ENCODE peak calls at places on chromosome 1, in four cellular contexts. O, R, V and B are unnamed samples.

GRCh38 chr1:11563560-11564069 is 84.7 kb downstream of the DISP3 start:
- DNase-seq in O (peak; percentile 30), R (no peak), V (no peak), B (no peak)

GRCh38 chr1:245577396-245578157 is 422.8 kb downstream of the KIF26B start:
- DNase-seq in O (no peak), R (no peak), V (no peak), B (no peak)

GRCh38 chr1:93701619-93702018 is 20.0 kb upstream of the BCAR3 start:
- DNase-seq in O (no peak), R (no peak), V (peak; percentile 53), B (no peak)

GRCh38 chr1:205945056-205945455 is 1.8 kb upstream of the SLC26A9 start:
- DNase-seq in O (peak; percentile 28), R (no peak), V (peak; percentile 54), B (no peak)

GRCh38 chr1:147273409-147274307 is 31.2 kb downstream of the CHD1L start:
- DNase-seq in O (peak; percentile 70), R (no peak), V (peak; percentile 56), B (peak; percentile 9)

GRCh38 chr1:26500488-26501175 is 28.4 kb downstream of the HMGN2 start:
- DNase-seq in O (peak; percentile 92), R (peak; percentile 89), V (peak; percentile 52), B (peak; percentile 39)

GRCh38 chr1:208269338-208269666 is 25.1 kb upstream of the PLXNA2 start:
- DNase-seq in O (no peak), R (no peak), V (no peak), B (no peak)

GRCh38 chr1:1425753-1426495 is 4.8 kb upstream of the ANKRD65 start:
- DNase-seq in O (no peak), R (peak; percentile 49), V (no peak), B (no peak)

GRCh38 chr1:247360991-247361721 is 29.5 kb upstream of the ZNF496 start:
- DNase-seq in O (peak; percentile 63), R (no peak), V (no peak), B (no peak)

GRCh38 chr1:25028910-25029599 is 99.0 kb upstream of the RUNX3 start:
- DNase-seq in O (no peak), R (no peak), V (no peak), B (no peak)

GRCh38 chr1:191959856-191960255 is 198.4 kb upstream of the RGS18 start:
- DNase-seq in O (no peak), R (no peak), V (no peak), B (no peak)

GRCh38 chr1:191963781-191964455 is 194.3 kb upstream of the RGS18 start:
- DNase-seq in O (no peak), R (no peak), V (no peak), B (no peak)

DNA sequence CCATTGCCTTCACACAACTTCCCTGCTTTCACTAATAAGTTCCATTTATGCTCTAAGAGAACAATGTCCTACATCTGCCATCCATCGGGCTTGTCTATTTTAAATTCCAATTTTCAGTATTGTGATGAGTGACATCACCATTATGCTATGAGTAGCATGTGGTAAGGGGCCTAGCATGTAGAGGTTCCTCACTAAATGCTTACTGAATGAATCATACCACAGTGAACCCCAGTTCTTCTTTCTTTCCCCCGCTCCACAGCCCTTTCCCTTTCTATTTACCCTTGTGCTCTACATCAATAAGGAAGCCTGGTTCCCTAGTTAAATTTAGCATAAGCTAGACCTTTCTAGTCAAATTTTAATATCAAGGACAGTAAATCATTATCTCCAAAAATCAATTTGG is 195.0 kb upstream of the RGS18 start:
- DNase-seq in O (no peak), R (no peak), V (no peak), B (no peak)
- TF ChIP-seq ETV6 in O (no peak), R (no peak), V (no peak), B (no peak)

GRCh38 chr1:225556694-225557093 is 96.2 kb downstream of the ENAH start:
- DNase-seq in O (no peak), R (no peak), V (no peak), B (no peak)

GRCh38 chr1:225555821-225556220 is 97.1 kb downstream of the ENAH start:
- DNase-seq in O (no peak), R (no peak), V (no peak), B (no peak)

GRCh38 chr1:225561675-225562074 is 91.2 kb downstream of the ENAH start:
- DNase-seq in O (peak; percentile 9), R (no peak), V (no peak), B (no peak)

GRCh38 chr1:225554216-225554812 is 98.6 kb downstream of the ENAH start:
- DNase-seq in O (peak; percentile 33), R (no peak), V (peak; percentile 12), B (no peak)

DNA sequence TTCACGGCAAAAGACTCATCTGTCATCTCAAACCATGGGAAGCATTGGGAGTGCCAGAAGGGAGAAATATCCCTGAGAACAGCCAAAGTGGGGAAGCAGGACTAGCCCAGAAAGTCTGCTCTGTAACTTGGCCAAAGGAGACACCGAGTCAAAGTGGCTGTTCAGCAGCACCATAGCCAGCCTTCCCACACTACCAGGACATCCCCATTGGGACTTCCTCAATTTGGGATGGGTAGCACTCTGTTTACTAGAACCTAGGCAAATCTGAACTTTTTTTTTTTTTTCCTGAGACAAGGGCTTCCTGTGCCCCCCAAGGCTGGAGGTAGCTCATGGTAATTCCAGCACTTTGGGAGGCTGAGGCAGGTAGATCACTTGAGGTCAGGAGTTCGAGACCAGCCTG is 93.0 kb downstream of the ENAH start:
- DNase-seq in O (no peak), R (no peak), V (no peak), B (no peak)
- TF ChIP-seq ETV6 in O (no peak), R (no peak), V (no peak), B (no peak)

DNA sequence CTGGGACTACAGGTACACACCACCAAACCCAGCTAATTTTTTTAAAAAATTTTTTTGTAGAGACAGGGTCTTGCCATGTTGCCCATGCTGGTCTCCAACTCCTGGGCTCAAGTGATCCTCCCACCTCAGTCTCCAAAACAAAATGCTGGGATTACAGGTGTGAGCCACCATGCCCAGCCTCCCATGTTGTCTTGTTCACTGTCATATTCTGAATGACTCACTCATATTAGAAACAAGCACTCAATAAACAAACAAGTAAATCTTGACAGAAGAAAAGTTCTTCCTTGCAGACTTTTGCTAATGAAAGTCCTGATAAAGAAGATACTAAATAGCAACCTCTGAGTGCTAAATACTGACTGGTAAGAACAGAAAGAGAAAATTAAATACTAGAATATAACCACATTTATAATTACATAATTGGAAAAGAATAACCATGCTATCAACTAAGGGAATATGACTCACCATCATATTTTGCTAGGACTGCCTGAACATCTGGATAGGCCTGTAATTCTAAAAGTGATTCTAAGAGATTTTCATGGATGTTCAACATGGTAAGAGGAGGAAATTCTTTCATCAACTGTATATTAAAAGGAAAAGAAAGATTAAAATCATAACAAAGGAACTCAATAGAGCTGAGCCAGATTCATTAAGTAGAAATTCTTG is 37.3 kb downstream of the ST7L start:
- DNase-seq in O (no peak), R (no peak), V (no peak), B (no peak)
- TF ChIP-seq ETV6 in O (no peak), R (no peak), V (no peak), B (no peak)

DNA sequence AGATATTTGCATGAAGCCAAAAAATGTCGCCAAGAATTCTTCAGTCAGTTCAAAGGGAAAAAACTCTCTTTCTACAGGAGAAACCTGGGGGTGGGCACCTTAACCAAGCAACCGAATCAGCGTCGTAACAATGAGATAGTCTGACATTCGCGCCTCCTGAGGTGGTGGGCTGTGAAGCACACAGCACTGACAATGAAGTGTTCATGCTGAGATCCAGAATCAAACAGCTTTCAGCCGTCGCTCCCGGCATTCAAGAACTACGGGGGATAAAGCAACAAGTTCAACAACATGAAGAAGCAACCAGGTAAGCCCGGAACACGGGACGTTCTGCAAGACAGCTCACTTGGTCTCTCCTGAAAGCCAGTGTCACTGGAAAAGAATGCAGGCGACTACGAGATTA is 94.9 kb downstream of the NPHP4 start:
- DNase-seq in O (no peak), R (peak; percentile 33), V (no peak), B (no peak)
- TF ChIP-seq ETV6 in O (no peak), R (no peak), V (no peak), B (no peak)

DNA sequence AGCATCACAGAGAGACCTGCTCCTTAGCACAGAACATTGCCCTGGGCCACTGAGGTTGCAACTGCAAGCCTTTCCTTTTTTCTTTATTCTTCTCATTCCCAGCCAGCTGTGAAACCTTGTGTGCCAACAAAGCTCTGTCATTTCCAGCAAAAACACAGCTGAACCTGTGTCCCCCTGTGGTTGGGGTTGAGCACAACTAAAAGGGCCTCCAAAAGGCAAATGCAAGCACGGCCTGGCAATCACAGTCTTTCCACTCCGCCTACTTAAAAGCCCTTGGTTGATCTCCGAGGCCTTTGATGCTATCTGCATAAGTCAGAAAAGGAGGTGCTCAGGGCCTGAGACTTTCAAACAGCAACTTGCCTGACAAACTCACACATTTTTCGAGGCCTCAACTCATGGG is 32.7 kb downstream of the SUSD4 start:
- DNase-seq in O (no peak), R (no peak), V (no peak), B (no peak)
- TF ChIP-seq ETV6 in O (no peak), R (no peak), V (no peak), B (no peak)

DNA sequence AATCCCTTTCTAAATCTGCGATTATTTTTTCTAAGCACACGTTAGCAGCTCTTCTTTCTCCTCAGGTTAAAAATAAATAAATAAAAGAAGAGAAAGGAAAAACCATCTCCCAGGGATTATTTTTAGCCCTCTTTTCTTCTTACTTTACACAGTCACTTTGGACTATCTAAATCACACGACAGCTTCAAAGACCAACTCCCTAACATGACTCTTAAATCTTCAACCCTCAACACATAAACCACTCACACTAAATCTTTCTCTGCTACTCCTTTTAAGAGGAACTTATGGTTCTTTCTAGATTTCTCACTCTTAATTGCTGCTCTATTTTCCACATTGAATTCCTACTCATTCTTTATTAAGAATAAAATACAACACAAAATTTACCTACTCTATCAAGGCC is 1095.0 kb upstream of the B3GALT2 start:
- DNase-seq in O (no peak), R (no peak), V (no peak), B (no peak)
- TF ChIP-seq ETV6 in O (no peak), R (no peak), V (no peak), B (no peak)